ENCODE peak calls at places on chromosomes 5 and 9, in five cellular contexts. One of them, this sample, is unnamed.

GRCh38 chr9:81182421-81182820 is 506.9 kb downstream of the TLE1 start:
- DNase-seq in left lung: no peak
- DNase-seq in heart left ventricle: no peak
- DNase-seq in pancreas: no peak
- DNase-seq in NB4: no peak
- DNase-seq in this sample: peak; percentile 57

GRCh38 chr9:34256987-34257585 is 72.0 kb downstream of the KIF24 start:
- DNase-seq in left lung: no peak
- DNase-seq in heart left ventricle: no peak
- DNase-seq in pancreas: no peak
- DNase-seq in NB4: no peak
- DNase-seq in this sample: no peak

GRCh38 chr5:89059274-89059673 is 176.3 kb upstream of the MEF2C start:
- DNase-seq in left lung: no peak
- DNase-seq in heart left ventricle: no peak
- DNase-seq in pancreas: no peak
- DNase-seq in NB4: no peak
- DNase-seq in this sample: no peak

GRCh38 chr9:27645166-27645840 is 72.0 kb upstream of the C9orf72 start:
- DNase-seq in left lung: peak; percentile 28
- DNase-seq in heart left ventricle: no peak
- DNase-seq in pancreas: no peak
- DNase-seq in NB4: no peak
- DNase-seq in this sample: no peak

GRCh38 chr5:150080696-150081435 is 5.5 kb downstream of the CSF1R start:
- DNase-seq in left lung: no peak
- DNase-seq in heart left ventricle: no peak
- DNase-seq in pancreas: no peak
- DNase-seq in NB4: no peak
- DNase-seq in this sample: no peak

GRCh38 chr9:136052991-136053756 is 41.9 kb downstream of the NACC2 start:
- DNase-seq in left lung: peak; percentile 69
- DNase-seq in heart left ventricle: peak; percentile 50
- DNase-seq in pancreas: peak; percentile 60
- DNase-seq in NB4: peak; percentile 32
- DNase-seq in this sample: peak; percentile 20

GRCh38 chr9:121815084-121815483 is 163.7 kb downstream of the DAB2IP start:
- DNase-seq in left lung: no peak
- DNase-seq in heart left ventricle: peak; percentile 10
- DNase-seq in pancreas: no peak
- DNase-seq in NB4: no peak
- DNase-seq in this sample: no peak

GRCh38 chr5:95818181-95819147 is 4.1 kb downstream of the GLRX start:
- DNase-seq in left lung: no peak
- DNase-seq in heart left ventricle: no peak
- DNase-seq in pancreas: no peak
- DNase-seq in NB4: peak; percentile 96
- DNase-seq in this sample: no peak

GRCh38 chr5:141958773-141959172 is 771 bp upstream of the PCDH12 start:
- DNase-seq in left lung: no peak
- DNase-seq in heart left ventricle: peak; percentile 54
- DNase-seq in pancreas: no peak
- DNase-seq in NB4: peak; percentile 45
- DNase-seq in this sample: peak; percentile 68

GRCh38 chr5:68418230-68418629 is 202.7 kb downstream of the PIK3R1 start:
- DNase-seq in left lung: no peak
- DNase-seq in heart left ventricle: no peak
- DNase-seq in pancreas: no peak
- DNase-seq in NB4: no peak
- DNase-seq in this sample: no peak

GRCh38 chr5:33477816-33478215 is 37.1 kb downstream of the TARS1 start:
- DNase-seq in left lung: no peak
- DNase-seq in heart left ventricle: no peak
- DNase-seq in pancreas: no peak
- DNase-seq in NB4: no peak
- DNase-seq in this sample: no peak

GRCh38 chr9:114096041-114096511 is 3.0 kb downstream of the KIF12 start:
- DNase-seq in left lung: no peak
- DNase-seq in heart left ventricle: no peak
- DNase-seq in pancreas: no peak
- DNase-seq in NB4: no peak
- DNase-seq in this sample: no peak

GRCh38 chr9:95131023-95131943 is 186.2 kb downstream of the FANCC start:
- DNase-seq in left lung: no peak
- DNase-seq in heart left ventricle: no peak
- DNase-seq in pancreas: no peak
- DNase-seq in NB4: peak; percentile 57
- DNase-seq in this sample: peak; percentile 71

GRCh38 chr9:18256574-18256973 is 217.4 kb upstream of the ADAMTSL1 start:
- DNase-seq in left lung: no peak
- DNase-seq in heart left ventricle: no peak
- DNase-seq in pancreas: no peak
- DNase-seq in NB4: no peak
- DNase-seq in this sample: peak; percentile 27

GRCh38 chr5:115801152-115801551 is 15.3 kb downstream of the CDO1 start:
- DNase-seq in left lung: no peak
- DNase-seq in heart left ventricle: no peak
- DNase-seq in pancreas: no peak
- DNase-seq in NB4: no peak
- DNase-seq in this sample: no peak

GRCh38 chr9:33151007-33151557 is 16.1 kb downstream of the B4GALT1 start:
- DNase-seq in left lung: no peak
- DNase-seq in heart left ventricle: peak; percentile 73
- DNase-seq in pancreas: no peak
- DNase-seq in NB4: peak; percentile 76
- DNase-seq in this sample: peak; percentile 67

GRCh38 chr9:126724226-126724625 is 80.6 kb upstream of the ZBTB43 start:
- DNase-seq in left lung: no peak
- DNase-seq in heart left ventricle: no peak
- DNase-seq in pancreas: no peak
- DNase-seq in NB4: no peak
- DNase-seq in this sample: peak; percentile 45

GRCh38 chr5:111697215-111697614 is 59.8 kb downstream of the NREP start:
- DNase-seq in left lung: no peak
- DNase-seq in heart left ventricle: no peak
- DNase-seq in pancreas: no peak
- DNase-seq in NB4: no peak
- DNase-seq in this sample: peak; percentile 68

GRCh38 chr9:37905776-37906175 is 1.8 kb upstream of the SLC25A51 start:
- DNase-seq in left lung: no peak
- DNase-seq in heart left ventricle: no peak
- DNase-seq in pancreas: no peak
- DNase-seq in NB4: no peak
- DNase-seq in this sample: no peak
- H3K4me3 ChIP-seq in left lung: no peak overlapping the region
- H3K4me3 ChIP-seq in heart left ventricle: no peak overlapping the region
- H3K4me3 ChIP-seq in pancreas: no peak overlapping the region
- H3K4me3 ChIP-seq in NB4: no peak overlapping the region
- H3K4me3 ChIP-seq in this sample: no peak overlapping the region

GRCh38 chr5:119389288-119390065 is 33.7 kb downstream of the TNFAIP8 start:
- DNase-seq in left lung: no peak
- DNase-seq in heart left ventricle: no peak
- DNase-seq in pancreas: no peak
- DNase-seq in NB4: no peak
- DNase-seq in this sample: peak; percentile 39
- H3K4me3 ChIP-seq in left lung: no peak overlapping the region
- H3K4me3 ChIP-seq in heart left ventricle: peak overlapping the region; percentile 1
- H3K4me3 ChIP-seq in pancreas: no peak overlapping the region
- H3K4me3 ChIP-seq in NB4: no peak overlapping the region
- H3K4me3 ChIP-seq in this sample: no peak overlapping the region

GRCh38 chr9:129435996-129436676 is 184.8 kb downstream of the C9orf50 start:
- DNase-seq in left lung: peak; percentile 62
- DNase-seq in heart left ventricle: no peak
- DNase-seq in pancreas: peak; percentile 79
- DNase-seq in NB4: no peak
- DNase-seq in this sample: no peak
- H3K4me3 ChIP-seq in left lung: no peak overlapping the region
- H3K4me3 ChIP-seq in heart left ventricle: no peak overlapping the region
- H3K4me3 ChIP-seq in pancreas: no peak overlapping the region
- H3K4me3 ChIP-seq in NB4: no peak overlapping the region
- H3K4me3 ChIP-seq in this sample: no peak overlapping the region

GRCh38 chr9:96603305-96604004 is 16.2 kb downstream of the CDC14B start:
- DNase-seq in left lung: no peak
- DNase-seq in heart left ventricle: no peak
- DNase-seq in pancreas: no peak
- DNase-seq in NB4: no peak
- DNase-seq in this sample: no peak
- H3K4me3 ChIP-seq in left lung: no peak overlapping the region
- H3K4me3 ChIP-seq in heart left ventricle: peak overlapping the region; percentile 2
- H3K4me3 ChIP-seq in pancreas: no peak overlapping the region
- H3K4me3 ChIP-seq in NB4: no peak overlapping the region
- H3K4me3 ChIP-seq in this sample: no peak overlapping the region

GRCh38 chr9:108271236-108271635 is 584.5 kb downstream of the ACTL7B start:
- DNase-seq in left lung: no peak
- DNase-seq in heart left ventricle: no peak
- DNase-seq in pancreas: no peak
- DNase-seq in NB4: no peak
- DNase-seq in this sample: no peak

GRCh38 chr9:108273988-108274387 is 581.8 kb downstream of the ACTL7B start:
- DNase-seq in left lung: no peak
- DNase-seq in heart left ventricle: no peak
- DNase-seq in pancreas: no peak
- DNase-seq in NB4: no peak
- DNase-seq in this sample: no peak

GRCh38 chr9:108271646-108272349 is 584.0 kb downstream of the ACTL7B start:
- DNase-seq in left lung: no peak
- DNase-seq in heart left ventricle: no peak
- DNase-seq in pancreas: no peak
- DNase-seq in NB4: no peak
- DNase-seq in this sample: peak; percentile 51

GRCh38 chr9:108270041-108270440 is 585.7 kb downstream of the ACTL7B start:
- DNase-seq in left lung: no peak
- DNase-seq in heart left ventricle: no peak
- DNase-seq in pancreas: no peak
- DNase-seq in NB4: no peak
- DNase-seq in this sample: peak; percentile 27

GRCh38 chr9:108272350-108272899 is 583.4 kb downstream of the ACTL7B start:
- DNase-seq in left lung: peak; percentile 58
- DNase-seq in heart left ventricle: peak; percentile 65
- DNase-seq in pancreas: no peak
- DNase-seq in NB4: peak; percentile 53
- DNase-seq in this sample: peak; percentile 60
- H3K4me3 ChIP-seq in left lung: no peak overlapping the region
- H3K4me3 ChIP-seq in heart left ventricle: peak overlapping the region; percentile 37
- H3K4me3 ChIP-seq in pancreas: no peak overlapping the region
- H3K4me3 ChIP-seq in NB4: no peak overlapping the region
- H3K4me3 ChIP-seq in this sample: no peak overlapping the region

GRCh38 chr5:139647406-139648204 is 544 bp upstream of the CXXC5 start:
- DNase-seq in left lung: peak; percentile 51
- DNase-seq in heart left ventricle: peak; percentile 29
- DNase-seq in pancreas: peak; percentile 40
- DNase-seq in NB4: no peak
- DNase-seq in this sample: no peak
- H3K4me3 ChIP-seq in left lung: peak overlapping the region; percentile 92
- H3K4me3 ChIP-seq in heart left ventricle: peak overlapping the region; percentile 97
- H3K4me3 ChIP-seq in pancreas: peak overlapping the region; percentile 98
- H3K4me3 ChIP-seq in NB4: peak overlapping the region; percentile 55
- H3K4me3 ChIP-seq in this sample: peak overlapping the region; percentile 21

GRCh38 chr9:130265431-130266235 is at the start of gene HMCN2:
- DNase-seq in left lung: no peak
- DNase-seq in heart left ventricle: no peak
- DNase-seq in pancreas: peak; percentile 50
- DNase-seq in NB4: peak; percentile 40
- DNase-seq in this sample: peak; percentile 34
- H3K4me3 ChIP-seq in left lung: peak within 1 kb of the TSS; percentile 17
- H3K4me3 ChIP-seq in heart left ventricle: peak within 1 kb of the TSS; percentile 61
- H3K4me3 ChIP-seq in pancreas: no peak within 1 kb of the TSS
- H3K4me3 ChIP-seq in NB4: no peak within 1 kb of the TSS
- H3K4me3 ChIP-seq in this sample: no peak within 1 kb of the TSS

DNA sequence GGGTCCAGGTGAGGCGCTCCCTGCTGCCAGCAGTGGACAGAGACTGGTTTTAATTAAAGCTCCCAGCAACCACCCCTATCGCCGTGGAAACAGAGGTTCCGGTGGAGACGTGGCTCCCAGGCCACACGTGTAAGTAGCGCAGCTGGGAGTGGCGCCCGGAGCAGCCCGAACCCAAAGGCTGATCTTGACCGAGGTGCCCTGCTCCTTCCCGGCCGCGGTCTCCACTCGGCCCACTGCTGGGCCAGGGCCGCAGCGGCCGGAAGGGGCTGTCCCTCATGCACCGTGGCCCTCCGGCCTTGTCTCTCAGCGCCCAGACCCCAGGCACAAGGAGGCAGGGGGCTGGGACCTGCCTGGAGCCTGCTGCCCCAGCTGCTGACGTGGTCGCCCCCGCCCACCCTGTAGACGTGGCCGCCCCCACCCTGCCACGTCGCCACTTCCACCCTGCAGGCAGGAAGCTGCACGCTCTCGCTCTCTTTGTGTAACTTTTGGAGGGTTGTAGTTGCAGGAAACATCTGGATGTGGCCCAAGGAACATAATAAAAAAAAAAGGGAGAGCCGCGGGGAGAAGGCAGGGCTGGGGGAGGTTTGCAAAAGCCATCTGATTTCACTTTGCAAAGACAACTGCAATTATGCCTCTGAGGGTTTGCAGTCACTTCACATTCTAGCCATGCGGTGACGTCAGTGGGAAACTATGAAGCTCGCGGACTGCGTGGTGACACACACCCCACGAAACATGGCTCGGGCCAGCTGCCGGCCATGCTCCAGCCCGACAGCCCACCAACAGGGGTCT is 129.9 kb downstream of the RXRA start:
- DNase-seq in left lung: peak; percentile 89
- DNase-seq in heart left ventricle: peak; percentile 92
- DNase-seq in pancreas: peak; percentile 74
- DNase-seq in NB4: peak; percentile 75
- DNase-seq in this sample: peak; percentile 79
- H3K4me3 ChIP-seq in left lung: peak overlapping the region; percentile 21
- H3K4me3 ChIP-seq in heart left ventricle: peak overlapping the region; percentile 41
- H3K4me3 ChIP-seq in pancreas: no peak overlapping the region
- H3K4me3 ChIP-seq in NB4: no peak overlapping the region
- H3K4me3 ChIP-seq in this sample: no peak overlapping the region

GRCh38 chr9:3262831-3263544 is 262.8 kb downstream of the RFX3 start:
- DNase-seq in left lung: peak; percentile 31
- DNase-seq in heart left ventricle: no peak
- DNase-seq in pancreas: no peak
- DNase-seq in NB4: no peak
- DNase-seq in this sample: no peak
- H3K4me3 ChIP-seq in left lung: no peak overlapping the region
- H3K4me3 ChIP-seq in heart left ventricle: no peak overlapping the region
- H3K4me3 ChIP-seq in pancreas: no peak overlapping the region
- H3K4me3 ChIP-seq in NB4: no peak overlapping the region
- H3K4me3 ChIP-seq in this sample: no peak overlapping the region

GRCh38 chr5:146339715-146340259 is 1.1 kb downstream of the POU4F3 start:
- DNase-seq in left lung: no peak
- DNase-seq in heart left ventricle: no peak
- DNase-seq in pancreas: peak; percentile 67
- DNase-seq in NB4: no peak
- DNase-seq in this sample: no peak

GRCh38 chr5:146342519-146342881 is 3.9 kb downstream of the POU4F3 start:
- DNase-seq in left lung: no peak
- DNase-seq in heart left ventricle: no peak
- DNase-seq in pancreas: no peak
- DNase-seq in NB4: no peak
- DNase-seq in this sample: no peak

GRCh38 chr5:146341854-146342253 is 3.2 kb downstream of the POU4F3 start:
- DNase-seq in left lung: no peak
- DNase-seq in heart left ventricle: no peak
- DNase-seq in pancreas: no peak
- DNase-seq in NB4: no peak
- DNase-seq in this sample: no peak

GRCh38 chr5:146338774-146339714 is at the start of gene POU4F3:
- DNase-seq in left lung: peak; percentile 77
- DNase-seq in heart left ventricle: no peak
- DNase-seq in pancreas: peak; percentile 60
- DNase-seq in NB4: no peak
- DNase-seq in this sample: no peak

GRCh38 chr5:146340260-146341081 is 1.8 kb downstream of the POU4F3 start:
- DNase-seq in left lung: no peak
- DNase-seq in heart left ventricle: no peak
- DNase-seq in pancreas: peak; percentile 77
- DNase-seq in NB4: peak; percentile 66
- DNase-seq in this sample: peak; percentile 73
- H3K4me3 ChIP-seq in left lung: no peak overlapping the region
- H3K4me3 ChIP-seq in heart left ventricle: no peak overlapping the region
- H3K4me3 ChIP-seq in pancreas: no peak overlapping the region
- H3K4me3 ChIP-seq in NB4: no peak overlapping the region
- H3K4me3 ChIP-seq in this sample: no peak overlapping the region